ENCODE peak calls at places on chromosomes 16 and 17, in four cellular contexts. N is transverse colon, L is H1, O is GM23338. M is an unnamed sample.

GRCh38 chr16:87725596-87726235 is 40.1 kb downstream of the KLHDC4 start:
- DNase-seq in N (no peak), L (no peak), O (peak; percentile 23), M (no peak)

GRCh38 chr17:10771142-10771541 is 32.8 kb downstream of the TMEM238L start:
- DNase-seq in N (no peak), L (no peak), O (no peak), M (no peak)

GRCh38 chr17:16129441-16129840 is 85.9 kb downstream of the NCOR1 start:
- DNase-seq in N (no peak), L (no peak), O (no peak), M (no peak)

GRCh38 chr17:14940946-14941280 is 324.2 kb downstream of the PMP22 start:
- DNase-seq in N (no peak), L (no peak), O (no peak), M (no peak)

GRCh38 chr17:40318835-40319332 is 9.9 kb downstream of the RARA start:
- DNase-seq in N (no peak), L (no peak), O (no peak), M (no peak)

GRCh38 chr16:14475370-14476139 is 154.5 kb downstream of the PARN start:
- DNase-seq in N (no peak), L (no peak), O (no peak), M (peak; percentile 37)

GRCh38 chr17:2564876-2565275 is 28.6 kb upstream of the PAFAH1B1 start:
- DNase-seq in N (peak; percentile 23), L (no peak), O (no peak), M (peak; percentile 47)

GRCh38 chr17:65629234-65629690 is 67.8 kb upstream of the AXIN2 start:
- DNase-seq in N (no peak), L (no peak), O (no peak), M (no peak)

GRCh38 chr16:29900102-29900887 is at the start of gene ASPHD1:
- DNase-seq in N (no peak), L (peak; percentile 25), O (peak; percentile 85), M (peak; percentile 84)

GRCh38 chr16:85614338-85615013 is 1.4 kb downstream of the GSE1 start:
- DNase-seq in N (peak; percentile 33), L (no peak), O (no peak), M (no peak)

GRCh38 chr17:39921323-39921722 is 2.9 kb upstream of the GSDMB start:
- DNase-seq in N (no peak), L (no peak), O (no peak), M (no peak)

GRCh38 chr16:11076259-11077018 is 132.1 kb downstream of the CLEC16A start:
- DNase-seq in N (no peak), L (no peak), O (no peak), M (no peak)

GRCh38 chr17:57549996-57550395 is 195.1 kb downstream of the CCDC182 start:
- DNase-seq in N (no peak), L (no peak), O (no peak), M (no peak)

GRCh38 chr17:63946440-63947363 is 14.6 kb upstream of the CD79B start:
- DNase-seq in N (peak; percentile 54), L (no peak), O (peak; percentile 78), M (peak; percentile 51)

GRCh38 chr17:1347681-1348318 is 52.2 kb downstream of the YWHAE start:
- DNase-seq in N (peak; percentile 59), L (no peak), O (no peak), M (peak; percentile 47)

GRCh38 chr17:8122923-8123694 is 797 bp downstream of the HES7 start:
- DNase-seq in N (no peak), L (no peak), O (peak; percentile 44), M (no peak)

GRCh38 chr17:17545031-17545820 is 46.3 kb downstream of the PEMT start:
- DNase-seq in N (no peak), L (no peak), O (no peak), M (no peak)

GRCh38 chr16:7405166-7405565 is 72.5 kb downstream of the RBFOX1 start:
- DNase-seq in N (no peak), L (no peak), O (peak; percentile 45), M (peak; percentile 27)

GRCh38 chr17:39668141-39668924 is at the start of gene PNMT:
- DNase-seq in N (peak; percentile 81), L (no peak), O (peak; percentile 90), M (peak; percentile 83)

GRCh38 chr17:1143573-1143972 is 36.2 kb downstream of the ABR start:
- DNase-seq in N (no peak), L (no peak), O (peak; percentile 65), M (no peak)

GRCh38 chr16:87740909-87741424 is 24.8 kb downstream of the KLHDC4 start:
- DNase-seq in N (no peak), L (no peak), O (no peak), M (no peak)

GRCh38 chr16:78216166-78216745 is 116.8 kb downstream of the WWOX start:
- DNase-seq in N (no peak), L (no peak), O (no peak), M (no peak)

GRCh38 chr16:84827131-84827574 is 7.4 kb downstream of the CRISPLD2 start:
- DNase-seq in N (no peak), L (no peak), O (no peak), M (no peak)

GRCh38 chr16:57620316-57621231 is 7.9 kb upstream of the ADGRG1 start:
- DNase-seq in N (peak; percentile 75), L (no peak), O (peak; percentile 46), M (peak; percentile 88)

GRCh38 chr17:55388842-55389241 is 32.8 kb downstream of the MMD start:
- DNase-seq in N (no peak), L (no peak), O (no peak), M (no peak)

GRCh38 chr17:55394357-55395021 is 27.1 kb downstream of the MMD start:
- DNase-seq in N (peak; percentile 10), L (no peak), O (no peak), M (no peak)

GRCh38 chr17:55390364-55390977 is 31.2 kb downstream of the MMD start:
- DNase-seq in N (no peak), L (no peak), O (no peak), M (no peak)

GRCh38 chr17:55391764-55392467 is 29.7 kb downstream of the MMD start:
- DNase-seq in N (no peak), L (no peak), O (no peak), M (no peak)

GRCh38 chr17:55391244-55391757 is 30.3 kb downstream of the MMD start:
- DNase-seq in N (no peak), L (no peak), O (no peak), M (no peak)
- TF ChIP-seq POLR2AphosphoS5 in N (no peak), L (no peak), O (no peak), M (no peak)

GRCh38 chr17:19338031-19338990 is 24.2 kb downstream of the B9D1 start:
- DNase-seq in N (peak; percentile 73), L (peak; percentile 47), O (peak; percentile 87), M (peak; percentile 74)
- TF ChIP-seq POLR2AphosphoS5 in N (no peak), L (no peak), O (no peak), M (no peak)

DNA sequence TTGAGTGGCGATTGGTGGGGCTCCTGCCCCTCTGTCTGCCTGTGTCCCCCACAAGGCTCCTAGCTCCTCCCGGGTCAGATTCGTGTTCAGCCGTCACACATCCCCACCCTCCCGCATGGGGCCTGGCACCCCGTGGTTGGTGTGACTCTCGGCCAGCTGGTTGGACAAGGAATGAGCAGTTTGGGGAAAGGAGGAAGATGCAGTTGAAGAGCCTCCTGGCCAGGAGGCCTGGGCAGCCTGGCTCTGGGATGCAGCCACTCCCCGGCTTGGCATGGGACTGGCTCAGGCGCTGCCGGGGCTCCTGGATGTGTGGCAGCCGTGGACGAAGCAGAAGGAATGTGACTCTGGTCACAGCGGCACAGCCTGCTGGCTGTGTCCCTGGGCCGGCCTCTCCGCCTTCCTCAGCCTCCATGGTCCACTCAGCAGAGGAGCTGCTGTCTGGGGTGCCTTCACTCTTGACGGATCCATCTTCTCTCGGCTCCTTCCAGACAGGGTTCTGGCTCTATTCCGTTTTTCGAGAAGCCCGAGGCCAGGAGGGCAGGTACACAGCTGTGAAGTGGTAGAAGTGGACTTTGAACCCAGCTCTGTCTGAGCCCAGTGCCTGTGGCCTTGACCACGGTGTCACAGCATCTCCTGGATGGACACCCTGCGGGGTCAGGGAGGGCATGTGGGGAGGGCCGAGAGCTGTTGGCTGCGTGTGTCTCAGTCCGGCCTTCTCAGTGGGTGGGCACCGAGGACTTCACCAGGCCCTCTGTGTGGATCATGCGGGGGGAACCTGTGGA is 2.1 kb downstream of the TRAF7 start:
- DNase-seq in N (peak; percentile 44), L (no peak), O (no peak), M (peak; percentile 59)
- TF ChIP-seq POLR2AphosphoS5 in N (no peak), L (no peak), O (no peak), M (no peak)

GRCh38 chr16:88917146-88917914 is 50.9 kb upstream of the PABPN1L start:
- DNase-seq in N (no peak), L (no peak), O (peak; percentile 62), M (no peak)
- TF ChIP-seq POLR2AphosphoS5 in N (no peak), L (no peak), O (no peak), M (no peak)

GRCh38 chr17:77423589-77424451 is 283.1 kb downstream of the SEC14L1 start:
- DNase-seq in N (peak; percentile 77), L (no peak), O (no peak), M (peak; percentile 83)
- TF ChIP-seq POLR2AphosphoS5 in N (peak; percentile 78), L (no peak), O (no peak), M (peak; percentile 86)

DNA sequence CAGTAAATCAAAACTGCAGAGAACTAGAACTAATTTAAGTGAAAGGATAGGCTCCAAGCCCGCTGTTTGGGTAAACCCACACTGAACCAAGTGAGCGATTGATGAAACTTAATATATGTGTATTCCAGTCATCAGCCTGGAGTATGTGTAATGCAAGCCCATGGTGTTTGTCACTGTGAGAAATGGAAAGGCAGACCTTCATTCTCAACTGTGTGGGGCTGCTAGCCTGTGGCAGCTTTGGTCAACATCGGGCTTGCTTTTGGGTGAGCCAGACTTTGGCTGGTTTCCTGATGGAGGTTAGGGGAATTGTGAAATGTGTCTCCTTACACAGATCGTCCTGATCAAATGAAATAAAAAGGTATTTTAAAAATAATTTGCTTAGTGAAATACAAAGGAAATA is 279.9 kb downstream of the IRX3 start:
- DNase-seq in N (no peak), L (no peak), O (no peak), M (no peak)
- TF ChIP-seq POLR2AphosphoS5 in N (no peak), L (no peak), O (no peak), M (no peak)